ENCODE peak calls at places on chromosomes 6 and 20, in five cellular contexts. H is GM12878, P is ovary, C is transverse colon, W is heart left ventricle. L is an unnamed sample.

GRCh38 chr20:8798505-8798904 is 270.4 kb upstream of the PLCB4 start:
- DNase-seq in H (no peak), P (no peak), W (peak; percentile 19), C (no peak), L (no peak)

GRCh38 chr6:43391448-43392031 is 22.1 kb upstream of the ZNF318 start:
- DNase-seq in P (no peak), W (no peak), H (no peak), C (no peak), L (no peak)

GRCh38 chr20:17315491-17316231 is 88.8 kb downstream of the PCSK2 start:
- DNase-seq in C (no peak), H (no peak), W (no peak), P (no peak), L (no peak)

GRCh38 chr6:128932061-128932460 is 49.1 kb downstream of the LAMA2 start:
- DNase-seq in P (no peak), H (no peak), C (no peak), W (no peak), L (no peak)

GRCh38 chr20:2169456-2170088 is 67.9 kb downstream of the STK35 start:
- DNase-seq in H (no peak), C (no peak), W (no peak), P (no peak), L (no peak)

GRCh38 chr20:15900443-15900842 is 672.8 kb downstream of the KIF16B start:
- DNase-seq in P (no peak), H (no peak), C (no peak), W (no peak), L (no peak)

GRCh38 chr20:24691901-24692351 is 222.5 kb downstream of the SYNDIG1 start:
- DNase-seq in W (no peak), C (no peak), P (no peak), H (no peak), L (no peak)

GRCh38 chr20:33465536-33466302 is 22.2 kb upstream of the SNTA1 start:
- DNase-seq in W (no peak), C (no peak), P (no peak), H (no peak), L (no peak)

GRCh38 chr6:41602422-41602743 is 35.9 kb upstream of the MDFI start:
- DNase-seq in P (no peak), W (no peak), C (no peak), H (no peak), L (no peak)

GRCh38 chr20:4546342-4546741 is 175.4 kb upstream of the PRND start:
- DNase-seq in C (no peak), P (no peak), W (no peak), H (no peak), L (no peak)

GRCh38 chr6:84462697-84463096 is 235.3 kb upstream of the CEP162 start:
- DNase-seq in P (no peak), W (no peak), C (no peak), H (no peak), L (no peak)

GRCh38 chr20:48841861-48842529 is 14.2 kb upstream of the PREX1 start:
- DNase-seq in C (no peak), W (no peak), H (no peak), P (no peak), L (no peak)

GRCh38 chr6:144095134-144096002 is at the start of gene SF3B5:
- DNase-seq in W (peak; percentile 99), C (peak; percentile 99), P (peak; percentile 98), H (peak; percentile 99), L (peak; percentile 97)

GRCh38 chr6:57174511-57174907 is 2.4 kb downstream of the BAG2 start:
- DNase-seq in W (no peak), C (no peak), H (no peak), P (no peak), L (no peak)

GRCh38 chr20:6473197-6473596 is 294.3 kb upstream of the BMP2 start:
- DNase-seq in P (no peak), C (no peak), W (no peak), H (no peak), L (no peak)

GRCh38 chr6:112231609-112232060 is 22.7 kb downstream of the LAMA4 start:
- DNase-seq in H (no peak), W (no peak), P (no peak), C (no peak), L (no peak)

GRCh38 chr6:158954778-158955177 is 45.2 kb downstream of the RSPH3 start:
- DNase-seq in C (no peak), W (no peak), P (no peak), H (no peak), L (no peak)

GRCh38 chr6:106083618-106084017 is 2.5 kb upstream of the PRDM1 start:
- DNase-seq in W (no peak), C (no peak), H (no peak), P (no peak), L (no peak)

GRCh38 chr6:26187981-26188635 is 100.9 kb downstream of the HFE start:
- DNase-seq in W (no peak), H (no peak), C (peak; percentile 48), P (no peak), L (no peak)

GRCh38 chr20:59646487-59646886 is 42.1 kb downstream of the PHACTR3 start:
- DNase-seq in W (no peak), C (no peak), P (no peak), H (no peak), L (no peak)
- H3K9me3 ChIP-seq in W (no peaks in the 10 kb centered on the region), C (no peaks in the 10 kb centered on the region), P (no peaks in the 10 kb centered on the region), H (no peaks in the 10 kb centered on the region), L (no peaks in the 10 kb centered on the region)

GRCh38 chr20:62342910-62343309 is 24.2 kb downstream of the LAMA5 start:
- DNase-seq in C (no peak), W (no peak), P (no peak), H (no peak), L (no peak)
- TF ChIP-seq POLR2A in C (no peak), W (no peak), P (no peak), H (no peak), L (no peak)

DNA sequence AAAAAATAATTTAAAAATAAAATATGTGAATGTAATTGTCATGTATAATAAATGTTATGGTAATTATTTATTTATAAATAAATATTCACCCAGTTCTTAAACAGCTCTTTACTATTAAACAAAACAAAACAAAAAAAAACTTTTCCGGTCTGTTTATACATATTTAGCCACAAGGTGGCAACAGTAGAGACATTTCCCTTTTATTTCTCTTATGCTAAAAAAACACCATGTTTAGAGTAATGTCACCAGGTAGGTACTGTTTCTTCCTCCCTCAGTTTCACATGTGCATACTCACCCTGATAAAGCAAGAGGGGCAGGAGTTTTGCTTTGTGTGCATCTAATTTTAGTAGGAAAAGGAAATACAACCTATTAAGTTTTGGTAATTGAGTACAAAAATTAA is 610.4 kb upstream of the IMPG1 start:
- DNase-seq in C (no peak), W (no peak), H (no peak), P (no peak), L (no peak)
- TF ChIP-seq CTCF in C (peak; percentile 35), W (peak; percentile 38), H (no peak), P (no peak), L (peak; percentile 19)

DNA sequence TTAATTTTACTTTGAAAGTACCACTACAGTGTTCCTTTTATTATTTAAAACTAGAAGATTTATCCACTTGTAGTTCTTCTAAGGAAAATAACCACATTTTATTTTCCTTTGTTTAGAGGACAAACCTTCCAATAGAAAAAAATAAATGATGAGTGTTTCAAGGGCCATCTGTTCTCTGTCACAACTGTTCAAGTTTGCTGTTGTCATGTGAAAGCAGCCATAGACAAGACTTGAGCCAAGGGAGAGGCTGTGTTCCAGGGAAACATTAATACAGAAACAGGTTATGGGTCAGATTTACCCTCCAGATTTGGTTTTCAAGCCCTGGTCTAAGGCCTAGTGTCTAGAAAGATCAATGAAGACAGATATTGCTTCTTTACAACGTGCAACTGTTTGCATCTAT is 463.6 kb downstream of the C6orf118 start:
- DNase-seq in C (no peak), P (no peak), H (no peak), W (no peak), L (no peak)
- H3K9me3 ChIP-seq in C (no peaks in the 10 kb centered on the region), P (no peaks in the 10 kb centered on the region), H (no peaks in the 10 kb centered on the region), W (no peaks in the 10 kb centered on the region), L (no peaks in the 10 kb centered on the region)

DNA sequence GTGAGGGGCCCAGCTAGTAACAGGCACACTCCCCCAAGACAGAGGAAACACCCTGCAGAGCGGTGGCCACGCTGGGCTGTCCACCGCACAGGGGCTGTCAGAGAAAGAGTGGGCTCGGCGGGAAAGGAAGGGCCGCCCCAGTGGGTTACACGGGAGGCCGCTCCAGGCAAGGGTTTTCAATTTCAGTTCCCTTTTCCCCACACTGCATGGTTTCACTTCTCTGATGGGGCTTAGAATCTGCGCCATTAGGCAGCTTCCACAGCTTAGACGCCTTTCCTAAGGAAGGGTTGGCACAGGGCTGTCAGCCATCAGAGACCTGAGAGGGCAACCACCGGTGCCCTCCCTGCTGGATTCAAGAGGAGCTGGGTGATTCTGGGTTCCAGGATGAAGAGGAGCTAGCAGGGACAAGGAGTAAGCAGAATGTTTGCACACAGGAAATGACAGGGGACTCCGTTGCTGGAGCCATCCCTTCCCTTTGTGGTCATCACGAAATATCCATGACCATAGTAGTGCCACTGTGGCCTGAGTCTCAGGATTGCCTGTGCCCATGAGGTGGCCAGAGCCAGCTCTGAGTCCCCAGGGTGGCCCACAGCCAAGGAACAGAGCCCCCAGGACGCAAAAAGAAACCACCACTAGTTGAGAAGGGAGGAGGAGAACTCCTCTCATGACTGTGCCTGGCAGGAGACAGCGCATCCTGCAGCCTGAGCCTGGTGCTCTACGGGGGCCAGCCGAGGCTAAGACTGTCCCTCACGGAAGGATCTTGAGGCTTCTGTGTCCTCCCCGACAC is 282.6 kb downstream of the NRN1 start:
- DNase-seq in P (no peak), C (peak; percentile 44), W (peak; percentile 41), H (peak; percentile 60), L (no peak)
- TF ChIP-seq POLR2A in P (no peak), C (no peak), W (no peak), H (peak; percentile 68), L (no peak)

GRCh38 chr20:23063573-23063972 is 14.1 kb upstream of the THBD start:
- DNase-seq in C (no peak), H (no peak), W (no peak), P (no peak), L (no peak)

GRCh38 chr20:23060629-23061028 is 11.2 kb upstream of the THBD start:
- DNase-seq in H (no peak), P (no peak), C (no peak), W (no peak), L (no peak)

GRCh38 chr20:23062632-23063031 is 13.2 kb upstream of the THBD start:
- DNase-seq in W (no peak), C (no peak), P (no peak), H (no peak), L (no peak)

GRCh38 chr20:23061262-23061661 is 11.8 kb upstream of the THBD start:
- DNase-seq in H (no peak), P (no peak), W (no peak), C (no peak), L (no peak)

DNA sequence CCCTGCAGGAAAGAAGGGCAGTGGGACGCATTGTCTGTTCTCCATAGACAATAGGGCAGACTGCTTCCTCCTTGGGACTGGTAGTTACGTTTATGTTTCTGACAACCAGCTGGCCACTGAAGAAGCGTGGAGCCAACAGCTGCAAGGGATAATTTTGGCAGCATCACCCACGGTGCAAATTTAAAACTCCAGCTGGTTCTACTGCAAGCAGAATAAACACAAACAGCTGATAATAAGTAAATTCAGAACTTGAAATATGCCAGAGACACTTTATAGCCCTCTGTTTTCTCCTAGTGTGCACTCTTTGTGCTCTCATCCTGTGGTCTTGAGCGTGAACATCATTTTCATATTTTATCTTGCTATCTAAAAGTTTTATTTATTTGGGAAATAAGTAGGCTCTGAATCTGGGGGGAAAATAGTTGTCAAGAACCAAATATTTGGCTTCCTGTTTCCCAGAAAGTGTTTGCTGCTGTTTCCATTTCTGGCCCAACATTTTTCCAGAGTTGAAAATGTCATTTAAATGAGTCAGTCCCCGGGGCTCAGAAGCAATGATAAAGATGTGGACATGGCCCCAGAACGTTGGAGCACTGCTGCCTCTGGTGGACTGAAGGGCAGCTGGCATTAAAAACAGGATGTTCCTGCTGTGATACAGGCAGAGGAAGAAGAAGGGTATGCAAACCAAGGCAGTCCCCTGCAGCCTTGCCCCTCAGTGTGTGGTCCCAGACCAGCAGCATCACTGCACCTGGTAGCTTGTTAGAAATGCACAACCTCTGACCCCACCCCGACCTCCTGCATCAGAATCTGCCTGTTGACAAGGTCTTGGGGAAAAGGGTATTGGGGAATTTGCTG is 12.5 kb upstream of the THBD start:
- DNase-seq in H (no peak), C (peak; percentile 17), P (peak; percentile 60), W (peak; percentile 59), L (no peak)
- TF ChIP-seq CTCF in H (peak; percentile 13), C (no peak), P (peak; percentile 57), W (peak; percentile 51), L (no peak)

L was measured in esophagus squamous epithelium.